ENCODE peak calls at places on chromosomes 1 and 21, in seven cellular contexts. S is HCT116, J is K562, F is H1, W is SK-N-SH, Z is GM12878, L is HepG2. R is an unnamed sample.

GRCh38 chr21:45073301-45074047 is 906 bp upstream of the ADARB1 start:
- DNase-seq in S (no peak), J (peak; percentile 89), F (no peak), W (peak; percentile 83), Z (no peak), L (peak; percentile 31), R (no peak)

GRCh38 chr1:212557739-212558664 is 50.6 kb upstream of the ATF3 start:
- DNase-seq in S (no peak), J (peak; percentile 85), F (peak; percentile 77), W (peak; percentile 78), Z (no peak), L (no peak), R (peak; percentile 40)

GRCh38 chr1:112296908-112297307 is 99.1 kb upstream of the CTTNBP2NL start:
- DNase-seq in S (no peak), J (no peak), F (no peak), W (no peak), Z (no peak), L (no peak), R (no peak)

GRCh38 chr1:196607940-196608339 is 300 bp downstream of the KCNT2 start:
- DNase-seq in S (no peak), J (no peak), F (no peak), W (peak; percentile 32), Z (no peak), L (no peak), R (peak; percentile 22)

GRCh38 chr1:166330096-166330495 is 163.3 kb upstream of the FAM78B start:
- DNase-seq in S (no peak), J (no peak), F (no peak), W (no peak), Z (no peak), L (no peak), R (no peak)

GRCh38 chr1:235595079-235595478 is 54.5 kb downstream of the GNG4 start:
- DNase-seq in S (no peak), J (no peak), F (no peak), W (no peak), Z (no peak), L (no peak), R (no peak)

GRCh38 chr1:3418600-3418999 is 35.9 kb upstream of the ARHGEF16 start:
- DNase-seq in S (no peak), J (no peak), F (no peak), W (no peak), Z (no peak), L (no peak), R (no peak)

GRCh38 chr1:109969430-109969829 is 15.1 kb upstream of the AHCYL1 start:
- DNase-seq in S (no peak), J (no peak), F (no peak), W (no peak), Z (no peak), L (no peak), R (no peak)

GRCh38 chr1:23428136-23428905 is 3.8 kb upstream of the TCEA3 start:
- DNase-seq in S (no peak), J (no peak), F (no peak), W (no peak), Z (no peak), L (no peak), R (no peak)

GRCh38 chr1:227753999-227754764 is 18.9 kb downstream of the SNAP47 start:
- DNase-seq in S (no peak), J (peak; percentile 20), F (no peak), W (no peak), Z (no peak), L (no peak), R (no peak)

GRCh38 chr1:207808322-207808705 is 56.5 kb downstream of the CD46 start:
- DNase-seq in S (no peak), J (no peak), F (no peak), W (no peak), Z (no peak), L (no peak), R (no peak)

GRCh38 chr1:115182012-115182715 is 92.9 kb upstream of the TSPAN2 start:
- DNase-seq in S (no peak), J (no peak), F (no peak), W (no peak), Z (no peak), L (no peak), R (no peak)

GRCh38 chr1:905811-906531 is 17.8 kb upstream of the SAMD11 start:
- DNase-seq in S (no peak), J (no peak), F (peak; percentile 44), W (peak; percentile 48), Z (no peak), L (no peak), R (no peak)

GRCh38 chr1:25503551-25504426 is 39.6 kb upstream of the LDLRAP1 start:
- DNase-seq in S (peak; percentile 39), J (no peak), F (peak; percentile 80), W (peak; percentile 63), Z (no peak), L (no peak), R (no peak)

GRCh38 chr21:31731112-31731801 is 661 bp downstream of the SCAF4 start:
- DNase-seq in S (no peak), J (peak; percentile 65), F (peak; percentile 71), W (peak; percentile 85), Z (no peak), L (peak; percentile 68), R (no peak)

GRCh38 chr1:219555802-219556201 is 57.1 kb downstream of the ZC3H11B start:
- DNase-seq in S (no peak), J (no peak), F (no peak), W (no peak), Z (no peak), L (no peak), R (no peak)

GRCh38 chr1:204293605-204294365 is 65.9 kb downstream of the PLEKHA6 start:
- DNase-seq in S (no peak), J (no peak), F (no peak), W (no peak), Z (no peak), L (no peak), R (no peak)

GRCh38 chr1:209761021-209761635 is 5.3 kb downstream of the TRAF3IP3 start:
- DNase-seq in S (no peak), J (no peak), F (no peak), W (no peak), Z (no peak), L (no peak), R (no peak)

GRCh38 chr1:231719485-231720183 is 93.0 kb downstream of the DISC1 start:
- DNase-seq in S (no peak), J (no peak), F (no peak), W (no peak), Z (no peak), L (peak; percentile 18), R (no peak)

GRCh38 chr1:224433041-224433670 is 1.4 kb downstream of the WDR26 start:
- DNase-seq in S (no peak), J (peak; percentile 47), F (no peak), W (peak; percentile 53), Z (no peak), L (no peak), R (no peak)

GRCh38 chr1:38834221-38834782 is 25.3 kb downstream of the RRAGC start:
- DNase-seq in S (no peak), J (no peak), F (no peak), W (no peak), Z (no peak), L (no peak), R (no peak)

DNA sequence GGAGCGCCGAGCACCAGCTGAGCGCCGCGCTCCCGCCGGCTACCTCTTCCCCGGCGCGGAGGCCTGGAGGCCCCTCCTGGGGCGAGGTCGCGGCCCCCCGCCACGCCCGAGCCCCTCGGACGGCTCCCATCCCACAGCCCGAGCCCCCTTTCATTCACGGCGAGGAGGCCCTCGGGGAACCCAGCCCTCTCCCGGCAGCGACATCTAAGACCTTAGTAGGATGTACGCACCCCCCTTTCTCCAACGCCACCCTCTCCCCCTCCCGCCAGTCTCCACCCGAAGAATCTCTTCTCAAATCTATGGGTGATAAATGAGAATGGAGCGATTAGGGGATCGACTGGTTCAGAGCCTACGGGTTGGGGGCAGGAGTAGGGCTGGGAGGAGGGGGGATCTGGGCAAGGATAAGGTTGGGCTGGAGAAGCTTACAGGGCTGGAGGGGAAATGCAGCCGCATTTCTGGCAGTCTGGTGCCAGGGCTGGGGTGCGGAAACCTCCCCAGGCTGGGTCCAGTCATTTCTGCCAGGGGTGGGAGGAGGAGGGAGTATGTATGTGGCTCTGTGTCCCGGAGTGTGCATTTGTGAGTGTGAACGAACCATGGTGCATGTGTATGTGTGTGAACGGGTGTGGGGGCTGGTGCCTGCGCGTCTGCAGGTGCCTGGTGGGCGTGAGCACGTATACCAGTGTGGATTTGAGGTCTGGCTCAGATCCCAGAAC is 10.3 kb downstream of the C1orf216 start:
- DNase-seq in S (no peak), J (no peak), F (peak; percentile 67), W (peak; percentile 83), Z (no peak), L (no peak), R (no peak)
- TF ChIP-seq YY1 in S (no peak), J (no peak), F (no peak), W (no peak), Z (no peak), L (no peak), R (no peak)

GRCh38 chr1:86516366-86516765 is 30.5 kb upstream of the CLCA4 start:
- DNase-seq in S (no peak), J (no peak), F (no peak), W (no peak), Z (no peak), L (no peak), R (no peak)
- TF ChIP-seq YY1 in S (no peak), J (no peak), F (no peak), W (no peak), Z (no peak), L (no peak), R (no peak)

GRCh38 chr1:8437286-8437685 is 119.4 kb downstream of the SLC45A1 start:
- DNase-seq in S (no peak), J (no peak), F (no peak), W (no peak), Z (no peak), L (no peak), R (no peak)
- TF ChIP-seq YY1 in S (no peak), J (no peak), F (no peak), W (no peak), Z (no peak), L (no peak), R (no peak)

GRCh38 chr1:239242404-239242803 is 144.0 kb upstream of the CHRM3 start:
- DNase-seq in S (no peak), J (no peak), F (no peak), W (no peak), Z (no peak), L (no peak), R (no peak)

GRCh38 chr1:239240736-239241135 is 145.6 kb upstream of the CHRM3 start:
- DNase-seq in S (no peak), J (no peak), F (no peak), W (no peak), Z (no peak), L (no peak), R (no peak)

GRCh38 chr1:239237912-239238311 is 148.5 kb upstream of the CHRM3 start:
- DNase-seq in S (no peak), J (no peak), F (peak; percentile 52), W (no peak), Z (no peak), L (no peak), R (peak; percentile 22)

GRCh38 chr1:239243003-239243402 is 143.4 kb upstream of the CHRM3 start:
- DNase-seq in S (no peak), J (no peak), F (no peak), W (no peak), Z (no peak), L (no peak), R (peak; percentile 65)

DNA sequence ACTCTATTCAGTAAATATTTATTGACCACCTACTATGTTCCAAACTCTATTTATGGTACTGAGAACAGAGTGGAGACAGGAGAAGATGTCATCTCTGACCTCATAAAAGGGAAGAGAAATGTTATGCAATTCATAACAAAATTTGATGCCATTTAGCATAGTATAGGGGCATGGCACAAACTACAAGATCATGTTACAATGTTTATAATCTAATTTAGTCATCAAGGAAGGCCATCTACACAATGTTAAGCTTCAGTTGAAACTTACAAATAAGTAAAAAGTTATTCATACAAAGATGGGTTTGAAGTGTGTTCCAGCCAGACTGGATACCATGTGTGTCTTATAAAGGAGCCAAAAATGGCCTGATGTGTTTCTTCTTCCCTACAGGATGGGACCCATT is 146.8 kb upstream of the CHRM3 start:
- DNase-seq in S (no peak), J (no peak), F (no peak), W (no peak), Z (no peak), L (no peak), R (no peak)
- TF ChIP-seq YY1 in S (no peak), J (no peak), F (no peak), W (no peak), Z (no peak), L (no peak), R (no peak)

R was measured in NT2/D1.